ENCODE peak calls at places on chromosomes 5 and 9, in ten cellular contexts. One of them, this sample, is unnamed.

GRCh38 chr5:91126448-91126847 is 256.7 kb downstream of the ARRDC3 start:
- DNase-seq in body of pancreas: no peak
- DNase-seq in A549: peak
- DNase-seq in suprapubic skin: no peak
- DNase-seq in H1: no peak
- DNase-seq in adrenal gland: no peak
- DNase-seq in vagina: no peak
- DNase-seq in stomach: no peak
- DNase-seq in lower leg skin: no peak
- DNase-seq in right lobe of liver: no peak
- DNase-seq in this sample: no peak

GRCh38 chr5:107056278-107056677 is 614.5 kb downstream of the EFNA5 start:
- DNase-seq in vagina: no peak
- DNase-seq in lower leg skin: no peak
- DNase-seq in adrenal gland: no peak
- DNase-seq in A549: no peak
- DNase-seq in stomach: no peak
- DNase-seq in H1: no peak
- DNase-seq in body of pancreas: no peak
- DNase-seq in right lobe of liver: no peak
- DNase-seq in suprapubic skin: no peak
- DNase-seq in this sample: no peak

GRCh38 chr5:7815757-7816534 is 35.0 kb downstream of the CFAP90 start:
- DNase-seq in lower leg skin: peak
- DNase-seq in vagina: no peak
- DNase-seq in right lobe of liver: peak
- DNase-seq in H1: peak
- DNase-seq in A549: peak
- DNase-seq in adrenal gland: peak
- DNase-seq in suprapubic skin: peak
- DNase-seq in body of pancreas: peak
- DNase-seq in stomach: peak
- DNase-seq in this sample: peak

GRCh38 chr9:73270967-73271722 is 119.5 kb downstream of the ANXA1 start:
- DNase-seq in body of pancreas: no peak
- DNase-seq in lower leg skin: no peak
- DNase-seq in H1: no peak
- DNase-seq in right lobe of liver: no peak
- DNase-seq in stomach: no peak
- DNase-seq in suprapubic skin: no peak
- DNase-seq in vagina: no peak
- DNase-seq in A549: peak
- DNase-seq in adrenal gland: no peak
- DNase-seq in this sample: peak

GRCh38 chr9:98520221-98520920 is 188.4 kb downstream of the GABBR2 start:
- DNase-seq in right lobe of liver: no peak
- DNase-seq in body of pancreas: no peak
- DNase-seq in H1: no peak
- DNase-seq in stomach: no peak
- DNase-seq in vagina: peak
- DNase-seq in lower leg skin: no peak
- DNase-seq in A549: no peak
- DNase-seq in adrenal gland: no peak
- DNase-seq in suprapubic skin: no peak
- DNase-seq in this sample: no peak

GRCh38 chr5:147673276-147673675 is 109.3 kb downstream of the JAKMIP2 start:
- DNase-seq in lower leg skin: no peak
- DNase-seq in vagina: no peak
- DNase-seq in stomach: no peak
- DNase-seq in body of pancreas: no peak
- DNase-seq in suprapubic skin: no peak
- DNase-seq in A549: no peak
- DNase-seq in H1: no peak
- DNase-seq in right lobe of liver: peak
- DNase-seq in adrenal gland: no peak
- DNase-seq in this sample: no peak

GRCh38 chr5:147072591-147072990 is 162.2 kb upstream of the STK32A start:
- DNase-seq in suprapubic skin: no peak
- DNase-seq in A549: no peak
- DNase-seq in stomach: peak
- DNase-seq in lower leg skin: no peak
- DNase-seq in body of pancreas: no peak
- DNase-seq in vagina: no peak
- DNase-seq in right lobe of liver: no peak
- DNase-seq in H1: no peak
- DNase-seq in adrenal gland: no peak
- DNase-seq in this sample: no peak

GRCh38 chr9:91577540-91577939 is 153.9 kb upstream of the NFIL3 start:
- DNase-seq in A549: no peak
- DNase-seq in adrenal gland: no peak
- DNase-seq in suprapubic skin: no peak
- DNase-seq in body of pancreas: no peak
- DNase-seq in stomach: no peak
- DNase-seq in right lobe of liver: no peak
- DNase-seq in H1: no peak
- DNase-seq in lower leg skin: no peak
- DNase-seq in vagina: no peak
- DNase-seq in this sample: no peak

GRCh38 chr5:83471405-83472212 is at the start of gene VCAN:
- DNase-seq in suprapubic skin: peak
- DNase-seq in H1: no peak
- DNase-seq in A549: peak
- DNase-seq in right lobe of liver: peak
- DNase-seq in stomach: no peak
- DNase-seq in adrenal gland: peak
- DNase-seq in lower leg skin: peak
- DNase-seq in body of pancreas: peak
- DNase-seq in vagina: no peak
- DNase-seq in this sample: no peak

GRCh38 chr9:109417585-109418544 is 80.2 kb downstream of the PTPN3 start:
- DNase-seq in body of pancreas: no peak
- DNase-seq in vagina: no peak
- DNase-seq in right lobe of liver: no peak
- DNase-seq in H1: no peak
- DNase-seq in A549: no peak
- DNase-seq in adrenal gland: no peak
- DNase-seq in lower leg skin: no peak
- DNase-seq in stomach: no peak
- DNase-seq in suprapubic skin: no peak
- DNase-seq in this sample: no peak

GRCh38 chr9:109414125-109414785 is 83.9 kb downstream of the PTPN3 start:
- DNase-seq in body of pancreas: no peak
- DNase-seq in right lobe of liver: no peak
- DNase-seq in stomach: no peak
- DNase-seq in adrenal gland: no peak
- DNase-seq in lower leg skin: peak
- DNase-seq in A549: no peak
- DNase-seq in vagina: no peak
- DNase-seq in suprapubic skin: no peak
- DNase-seq in H1: no peak
- DNase-seq in this sample: no peak

GRCh38 chr9:109418827-109419226 is 79.3 kb downstream of the PTPN3 start:
- DNase-seq in suprapubic skin: no peak
- DNase-seq in body of pancreas: no peak
- DNase-seq in right lobe of liver: no peak
- DNase-seq in lower leg skin: no peak
- DNase-seq in adrenal gland: no peak
- DNase-seq in A549: no peak
- DNase-seq in stomach: no peak
- DNase-seq in vagina: no peak
- DNase-seq in H1: no peak
- DNase-seq in this sample: no peak

GRCh38 chr9:109417054-109417453 is 81.1 kb downstream of the PTPN3 start:
- DNase-seq in stomach: no peak
- DNase-seq in body of pancreas: no peak
- DNase-seq in adrenal gland: peak
- DNase-seq in A549: no peak
- DNase-seq in vagina: no peak
- DNase-seq in suprapubic skin: no peak
- DNase-seq in lower leg skin: no peak
- DNase-seq in right lobe of liver: no peak
- DNase-seq in H1: no peak
- DNase-seq in this sample: no peak

DNA sequence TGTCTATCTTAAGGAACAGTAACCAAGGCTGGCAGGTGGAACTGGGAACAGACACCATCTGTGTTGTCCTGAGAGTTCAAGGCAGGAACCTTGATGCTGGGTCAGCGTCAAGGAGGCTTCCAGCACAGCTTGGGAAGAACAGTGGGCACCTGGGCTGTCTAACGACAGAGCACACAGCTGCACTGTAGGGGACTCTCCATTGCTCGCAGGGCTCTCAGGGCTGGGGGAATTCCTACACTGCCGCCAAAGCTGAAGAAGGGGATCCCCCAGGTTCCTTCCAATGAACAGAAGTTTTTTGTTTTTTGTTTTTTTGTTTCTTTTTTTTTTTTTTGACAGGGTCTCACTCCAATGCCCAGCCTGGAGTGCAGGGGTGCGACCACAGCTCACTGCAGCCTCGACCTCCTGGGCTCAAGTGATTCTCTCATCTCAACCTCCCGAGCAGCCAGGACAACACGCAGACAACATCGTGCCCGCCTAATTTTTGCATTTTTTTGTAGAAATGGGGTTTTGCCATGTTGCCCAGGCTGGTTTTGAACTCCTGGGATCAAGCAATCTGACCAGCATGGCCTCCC is 81.9 kb downstream of the PTPN3 start:
- DNase-seq in lower leg skin: peak
- DNase-seq in adrenal gland: no peak
- DNase-seq in right lobe of liver: no peak
- DNase-seq in A549: no peak
- DNase-seq in vagina: no peak
- DNase-seq in body of pancreas: no peak
- DNase-seq in suprapubic skin: no peak
- DNase-seq in H1: no peak
- DNase-seq in stomach: no peak
- DNase-seq in this sample: no peak
- TF ChIP-seq POLR2A in lower leg skin: no peak
- TF ChIP-seq POLR2A in adrenal gland: no peak
- TF ChIP-seq POLR2A in right lobe of liver: no peak
- TF ChIP-seq POLR2A in A549: no peak
- TF ChIP-seq POLR2A in vagina: no peak
- TF ChIP-seq POLR2A in body of pancreas: no peak
- TF ChIP-seq POLR2A in suprapubic skin: no peak
- TF ChIP-seq POLR2A in H1: no peak
- TF ChIP-seq POLR2A in stomach: no peak
- TF ChIP-seq POLR2A in this sample: no peak

DNA sequence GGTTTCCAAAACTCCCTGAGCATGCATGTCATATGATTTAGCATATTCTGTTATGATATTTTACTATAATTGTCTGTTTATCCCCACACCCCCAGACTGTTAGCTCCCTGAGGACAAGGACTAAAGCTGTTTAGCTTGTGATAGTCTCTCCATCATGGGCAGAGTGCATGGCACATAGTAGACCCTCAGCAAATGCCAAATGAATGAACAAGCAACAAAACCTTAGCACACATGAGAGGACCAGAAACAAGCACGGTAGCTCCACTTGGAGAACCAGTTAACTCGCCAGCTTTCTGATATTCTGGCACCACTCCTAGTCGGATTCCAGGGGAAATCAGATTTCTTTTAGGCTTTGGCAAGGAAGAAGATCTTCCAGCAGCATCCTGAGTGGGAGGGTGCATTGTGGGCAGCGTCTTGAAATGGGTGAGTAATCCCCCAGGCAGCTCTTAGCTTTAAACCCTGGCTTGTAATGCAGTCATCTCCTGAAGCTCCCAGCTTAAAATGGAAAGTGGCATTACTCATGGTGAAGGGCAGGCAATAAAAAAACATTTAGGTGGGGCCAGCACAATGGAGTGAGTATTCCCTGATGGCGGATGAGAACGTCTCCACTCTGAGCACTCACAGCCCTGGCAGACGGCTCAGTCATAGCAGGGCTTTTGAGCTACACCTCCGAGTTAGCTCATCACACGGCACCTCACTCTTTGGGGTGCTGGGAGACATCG is 41.1 kb downstream of the FGF1 start:
- DNase-seq in body of pancreas: no peak
- DNase-seq in adrenal gland: peak
- DNase-seq in A549: peak
- DNase-seq in right lobe of liver: no peak
- DNase-seq in suprapubic skin: no peak
- DNase-seq in lower leg skin: no peak
- DNase-seq in stomach: no peak
- DNase-seq in H1: no peak
- DNase-seq in vagina: no peak
- DNase-seq in this sample: no peak
- TF ChIP-seq POLR2A in body of pancreas: no peak
- TF ChIP-seq POLR2A in adrenal gland: no peak
- TF ChIP-seq POLR2A in A549: no peak
- TF ChIP-seq POLR2A in right lobe of liver: no peak
- TF ChIP-seq POLR2A in suprapubic skin: no peak
- TF ChIP-seq POLR2A in lower leg skin: no peak
- TF ChIP-seq POLR2A in stomach: no peak
- TF ChIP-seq POLR2A in H1: no peak
- TF ChIP-seq POLR2A in vagina: no peak
- TF ChIP-seq POLR2A in this sample: no peak

DNA sequence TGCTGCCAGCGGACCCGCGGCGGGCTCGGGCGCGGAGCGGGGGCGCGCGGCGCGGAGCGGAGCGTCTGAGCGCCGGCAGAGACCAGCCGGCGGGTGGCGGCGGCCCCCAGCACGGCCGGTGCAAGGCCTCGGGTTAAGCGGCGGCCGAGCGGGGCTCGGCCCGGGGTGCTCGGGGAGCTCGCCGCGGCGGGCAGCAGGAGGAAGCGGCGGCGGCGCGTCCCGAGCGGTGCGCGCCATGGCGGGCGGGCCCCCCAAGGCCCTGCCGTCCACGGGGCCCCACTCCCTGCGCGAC is 153 bp downstream of the SNX30 start:
- DNase-seq in body of pancreas: no peak
- DNase-seq in right lobe of liver: no peak
- DNase-seq in A549: no peak
- DNase-seq in vagina: no peak
- DNase-seq in lower leg skin: no peak
- DNase-seq in adrenal gland: no peak
- DNase-seq in stomach: no peak
- DNase-seq in H1: no peak
- DNase-seq in suprapubic skin: no peak
- DNase-seq in this sample: peak
- TF ChIP-seq POLR2A in body of pancreas: no peak
- TF ChIP-seq POLR2A in right lobe of liver: no peak
- TF ChIP-seq POLR2A in A549: no peak
- TF ChIP-seq POLR2A in vagina: no peak
- TF ChIP-seq POLR2A in lower leg skin: no peak
- TF ChIP-seq POLR2A in adrenal gland: no peak
- TF ChIP-seq POLR2A in stomach: no peak
- TF ChIP-seq POLR2A in H1: no peak
- TF ChIP-seq POLR2A in suprapubic skin: no peak
- TF ChIP-seq POLR2A in this sample: no peak

DNA sequence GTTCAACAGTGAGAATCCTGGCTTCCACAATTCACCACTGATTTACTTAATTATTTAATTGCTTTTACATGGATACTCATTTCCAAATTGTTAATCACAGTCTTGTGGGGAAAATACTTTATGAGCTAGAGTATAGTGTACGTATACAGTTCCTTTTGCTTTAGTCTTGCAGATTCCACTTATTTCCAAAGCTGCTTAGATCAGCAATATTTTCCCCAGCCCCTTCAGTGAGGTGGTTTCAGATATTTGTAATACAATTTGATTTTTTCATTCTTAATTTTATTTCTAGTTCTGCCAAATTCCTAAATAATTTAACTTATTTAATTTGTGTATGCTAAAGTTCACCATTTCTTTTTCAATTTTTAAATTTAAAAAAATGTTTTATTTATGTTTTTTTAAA is 40.3 kb upstream of the GABRA6 start:
- DNase-seq in A549: no peak
- DNase-seq in right lobe of liver: no peak
- DNase-seq in stomach: no peak
- DNase-seq in vagina: no peak
- DNase-seq in H1: no peak
- DNase-seq in lower leg skin: no peak
- DNase-seq in suprapubic skin: no peak
- DNase-seq in body of pancreas: no peak
- DNase-seq in adrenal gland: no peak
- DNase-seq in this sample: no peak
- TF ChIP-seq POLR2A in A549: no peak
- TF ChIP-seq POLR2A in right lobe of liver: no peak
- TF ChIP-seq POLR2A in stomach: no peak
- TF ChIP-seq POLR2A in vagina: no peak
- TF ChIP-seq POLR2A in H1: no peak
- TF ChIP-seq POLR2A in lower leg skin: no peak
- TF ChIP-seq POLR2A in suprapubic skin: no peak
- TF ChIP-seq POLR2A in body of pancreas: no peak
- TF ChIP-seq POLR2A in adrenal gland: no peak
- TF ChIP-seq POLR2A in this sample: no peak